ENCODE peak calls at places on chromosomes 13 and 19, in seven cellular contexts. Z is K562, B is PC-9, O is hepatocyte, A is IMR-90, F is neural progenitor cell, K is fibroblast of lung. G is an unnamed sample.

GRCh38 chr13:39688699-39689405 is 33.4 kb downstream of the COG6 start:
- DNase-seq in Z (no peak), B (no peak), O (no peak), A (peak), F (no peak), K (peak), G (peak)

GRCh38 chr13:106521101-106521799 is 14.2 kb downstream of the EFNB2 start:
- DNase-seq in Z (no peak), B (peak), O (no peak), A (no peak), F (no peak), K (no peak), G (no peak)

GRCh38 chr19:49546825-49547565 is 19.2 kb downstream of the RCN3 start:
- DNase-seq in Z (peak), B (peak), O (peak), A (peak), F (peak), K (peak), G (peak)

GRCh38 chr19:48737360-48737998 is 2.9 kb downstream of the RASIP1 start:
- DNase-seq in Z (peak), B (peak), O (no peak), A (no peak), F (peak), K (no peak), G (peak)

GRCh38 chr13:100197591-100198365 is 108.9 kb downstream of the PCCA start:
- DNase-seq in Z (no peak), B (no peak), O (no peak), A (no peak), F (no peak), K (peak), G (no peak)

GRCh38 chr19:4034048-4035017 is 26.8 kb downstream of the PIAS4 start:
- DNase-seq in Z (no peak), B (no peak), O (no peak), A (no peak), F (no peak), K (no peak), G (no peak)

GRCh38 chr13:89221557-89222158 is 1550.5 kb downstream of the SLITRK5 start:
- DNase-seq in Z (no peak), B (no peak), O (no peak), A (no peak), F (no peak), K (no peak), G (no peak)

GRCh38 chr13:19695829-19696228 is 62.4 kb downstream of the MPHOSPH8 start:
- DNase-seq in Z (no peak), B (no peak), O (no peak), A (no peak), F (peak), K (no peak), G (no peak)

GRCh38 chr13:58953638-58954037 is 1210.1 kb downstream of the DIAPH3 start:
- DNase-seq in Z (no peak), B (no peak), O (no peak), A (no peak), F (no peak), K (peak), G (no peak)

GRCh38 chr19:35714601-35715354 is 3.0 kb upstream of the KMT2B start:
- DNase-seq in Z (no peak), B (no peak), O (no peak), A (no peak), F (peak), K (no peak), G (peak)
- H3K4me2 ChIP-seq in Z (no peak), B (peak), O (no peak), A (no peak), F (peak), K (no peak), G (no peak)

GRCh38 chr13:46679369-46680180 is 117.4 kb downstream of the ESD start:
- DNase-seq in Z (no peak), B (no peak), O (peak), A (peak), F (peak), K (peak), G (peak)
- TF ChIP-seq CTCF in Z (no peak), B (no peak), O (peak), A (peak), F (no peak), K (peak), G (peak)

DNA sequence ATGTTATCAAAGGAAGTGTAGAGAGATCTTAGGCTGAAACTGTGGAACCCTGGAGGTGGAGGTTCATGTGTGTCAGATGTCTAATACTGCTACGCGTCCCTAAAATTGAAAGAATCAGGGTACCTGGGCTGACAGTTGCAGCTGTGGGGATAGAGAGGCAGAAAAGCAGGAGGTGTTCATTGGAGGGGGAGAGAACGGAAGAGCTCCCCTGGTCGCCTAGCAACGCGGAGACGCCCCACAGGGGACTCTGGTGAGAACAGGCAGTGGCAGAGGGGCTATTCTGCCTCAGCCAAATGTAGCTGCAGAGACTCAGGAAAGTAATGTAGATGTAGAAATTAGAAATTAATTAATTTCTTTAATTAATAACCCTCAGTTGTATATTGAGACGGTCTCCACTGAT is 10.1 kb upstream of the ZNF835 start:
- DNase-seq in Z (no peak), B (no peak), O (no peak), A (no peak), F (no peak), K (no peak), G (no peak)
- H3K4me2 ChIP-seq in Z (no peak), B (no peak), O (no peak), A (no peak), F (no peak), K (no peak), G (no peak)

GRCh38 chr19:44308011-44308410 is 3.2 kb upstream of the ZNF235 start:
- DNase-seq in Z (no peak), B (no peak), O (no peak), A (no peak), F (no peak), K (peak), G (no peak)
- TF ChIP-seq CTCF in Z (no peak), B (no peak), O (no peak), A (no peak), F (no peak), K (no peak), G (no peak)